ENCODE peak calls at places on chromosomes 11 and 22, in eight cellular contexts. B is stimulated activated CD8-positive, alpha-beta memory T cell treated with anti-CD3 and anti-CD28 coated beads, Interleukin-15, amount 100 ng/mL, for 4 hours; N is A172; Q is RCC 7860; W is activated T-cell treated with anti-CD3 and anti-CD28 coated beads, Interleukin-2, amount 50 U/mL, for 24 hours; Y is stimulated activated effector memory CD8-positive, alpha-beta T cell treated with anti-CD3 and anti-CD28 coated beads, Interleukin-12 subunit alpha, Interleukin-12 subunit beta, amount 100 ng/mL, for 72 hours; Z is iPS-NIHi11; P is ACHN. S is an unnamed sample.

GRCh38 chr11:124763156-124763947 is 1.3 kb upstream of the ESAM start:
- DNase-seq in Q (peak; percentile 42), P (peak; percentile 83), Z (peak; percentile 66), N (peak; percentile 21), B (peak; percentile 66), Y (peak; percentile 91), W (peak; percentile 89), S (peak; percentile 62)

GRCh38 chr22:25334091-25334490 is 114.7 kb downstream of the CRYBB2 start:
- DNase-seq in P (peak; percentile 43), B (no peak), Q (no peak), N (no peak), W (peak; percentile 60), Y (peak; percentile 63), Z (peak; percentile 69), S (peak; percentile 19)

GRCh38 chr11:116582621-116583020 is 190.2 kb downstream of the BUD13 start:
- DNase-seq in Y (no peak), W (no peak), Q (no peak), B (no peak), N (no peak), P (no peak), Z (no peak), S (no peak)

GRCh38 chr11:1838077-1838425 is 730 bp upstream of the TNNI2 start:
- DNase-seq in Z (no peak), N (no peak), Q (no peak), W (no peak), Y (no peak), P (no peak), B (no peak), S (no peak)

GRCh38 chr22:50622723-50623327 is 5.1 kb downstream of the ARSA start:
- DNase-seq in N (no peak), W (no peak), B (no peak), Z (no peak), Q (no peak), Y (no peak), P (no peak), S (no peak)

GRCh38 chr22:24146190-24146616 is 35.1 kb upstream of the SUSD2 start:
- DNase-seq in Y (no peak), W (no peak), P (no peak), Z (peak; percentile 84), Q (peak; percentile 5), N (peak; percentile 53), B (no peak), S (peak; percentile 78)

GRCh38 chr11:57491371-57492061 is 24.0 kb downstream of the SLC43A1 start:
- DNase-seq in W (peak; percentile 69), B (no peak), Q (no peak), Y (peak; percentile 79), N (no peak), P (peak; percentile 40), Z (peak; percentile 80), S (peak; percentile 14)

GRCh38 chr11:6268811-6269210 is 9.2 kb downstream of the CCKBR start:
- DNase-seq in B (no peak), W (no peak), N (no peak), Z (no peak), Y (peak; percentile 4), P (no peak), Q (no peak), S (no peak)

GRCh38 chr22:45992737-45993136 is 15.8 kb upstream of the WNT7B start:
- DNase-seq in Z (no peak), B (no peak), P (no peak), Q (no peak), Y (no peak), W (no peak), N (no peak), S (no peak)

S was measured in iris pigment epithelial cell.